ENCODE peak calls at places on chromosome 4, in ten cellular contexts. P is heart right ventricle, I is Panc1, C is lung, J is colonic mucosa, L is neural progenitor cell, Z is SK-N-SH, K is AG10803, Y is neuronal stem cell, N is fibroblast of pulmonary artery. B is an unnamed sample.

GRCh38 chr4:7843831-7844230 is 95.8 kb downstream of the AFAP1 start:
- DNase-seq in C (no peak), K (no peak), Y (no peak), I (no peak), L (no peak), J (no peak), P (no peak), Z (no peak), N (no peak), B (no peak)

GRCh38 chr4:145260091-145260490 is 79.7 kb upstream of the OTUD4 start:
- DNase-seq in I (no peak), J (no peak), Y (no peak), L (no peak), K (no peak), N (no peak), P (no peak), C (no peak), Z (no peak), B (no peak)

GRCh38 chr4:110621328-110621812 is 1.5 kb downstream of the PITX2 start:
- DNase-seq in K (no peak), L (no peak), N (no peak), Y (no peak), I (no peak), Z (no peak), J (no peak), C (no peak), P (no peak), B (no peak)

GRCh38 chr4:56654238-56654632 is 26.9 kb downstream of the HOPX start:
- DNase-seq in Z (no peak), N (peak), J (peak), K (no peak), C (no peak), I (no peak), P (no peak), Y (no peak), L (no peak), B (no peak)

GRCh38 chr4:67483868-67484602 is 61.3 kb downstream of the CENPC start:
- DNase-seq in L (peak), I (no peak), N (peak), K (peak), Y (no peak), Z (no peak), C (no peak), P (no peak), J (no peak), B (no peak)

GRCh38 chr4:113692809-113693411 is 68.6 kb downstream of the CAMK2D start:
- DNase-seq in J (no peak), L (no peak), Z (no peak), P (no peak), I (no peak), Y (no peak), N (no peak), K (peak), C (no peak), B (no peak)

GRCh38 chr4:94978904-94979303 is 221.1 kb downstream of the BMPR1B start:
- DNase-seq in P (no peak), Z (no peak), K (no peak), J (no peak), Y (no peak), N (peak), I (no peak), L (no peak), C (no peak), B (no peak)

GRCh38 chr4:8115916-8116315 is 42.7 kb downstream of the ABLIM2 start:
- DNase-seq in P (no peak), K (no peak), L (no peak), I (no peak), C (no peak), Y (no peak), J (no peak), Z (no peak), N (no peak), B (no peak)

GRCh38 chr4:62470421-62470983 is 1270.4 kb downstream of the ADGRL3 start:
- DNase-seq in L (no peak), Z (no peak), N (no peak), C (no peak), I (no peak), K (no peak), J (no peak), Y (no peak), P (no peak), B (no peak)

GRCh38 chr4:72430050-72430449 is 139.0 kb downstream of the ADAMTS3 start:
- DNase-seq in Y (no peak), Z (no peak), L (no peak), J (peak), N (peak), C (no peak), K (peak), P (no peak), I (no peak), B (no peak)

GRCh38 chr4:48138936-48139335 is 4.9 kb upstream of the TXK start:
- DNase-seq in Z (no peak), Y (no peak), J (no peak), C (no peak), K (no peak), P (no peak), N (no peak), L (no peak), I (no peak), B (no peak)

GRCh38 chr4:120812216-120812615 is 110.3 kb downstream of the PRDM5 start:
- DNase-seq in Y (no peak), N (no peak), C (no peak), Z (no peak), J (no peak), K (no peak), I (no peak), L (no peak), P (no peak), B (no peak)

GRCh38 chr4:153448003-153448731 is 18.0 kb upstream of the TMEM131L start:
- DNase-seq in C (no peak), N (peak), P (no peak), K (peak), I (no peak), Z (peak), L (no peak), J (no peak), Y (no peak), B (no peak)

GRCh38 chr4:3346146-3346545 is 53.3 kb downstream of the RGS12 start:
- DNase-seq in C (peak), I (peak), K (peak), J (peak), P (peak), Y (peak), L (peak), N (peak), Z (peak), B (no peak)

GRCh38 chr4:145732001-145732400 is 52.1 kb downstream of the C4orf51 start:
- DNase-seq in Y (no peak), C (no peak), Z (no peak), J (no peak), I (no peak), K (no peak), N (no peak), P (no peak), L (peak), B (no peak)

GRCh38 chr4:123359449-123360306 is 36.9 kb upstream of the SPRY1 start:
- DNase-seq in Y (no peak), L (no peak), N (no peak), P (no peak), K (no peak), Z (no peak), C (no peak), I (no peak), J (no peak), B (no peak)

GRCh38 chr4:147731611-147732515 is at the start of gene ARHGAP10:
- DNase-seq in C (peak), Z (peak), J (peak), I (no peak), K (peak), N (peak), Y (peak), L (peak), P (peak), B (peak)

GRCh38 chr4:132332932-132333722 is 816.0 kb upstream of the PCDH10 start:
- DNase-seq in P (no peak), J (no peak), L (peak), K (no peak), I (no peak), Z (peak), N (peak), C (no peak), Y (no peak), B (no peak)

GRCh38 chr4:119314356-119314755 is 7.6 kb downstream of the FABP2 start:
- DNase-seq in J (no peak), P (peak), Y (no peak), N (peak), Z (no peak), K (peak), C (no peak), I (no peak), L (peak), B (no peak)

GRCh38 chr4:182802621-182803020 is 114.6 kb downstream of the DCTD start:
- DNase-seq in K (no peak), Z (no peak), J (no peak), P (no peak), L (no peak), N (no peak), C (no peak), Y (no peak), I (no peak), B (no peak)

GRCh38 chr4:40334591-40335507 is at the start of gene CHRNA9:
- DNase-seq in I (no peak), J (no peak), Z (no peak), K (no peak), Y (peak), L (peak), P (no peak), N (no peak), C (no peak), B (no peak)

GRCh38 chr4:124203613-124204284 is 508.8 kb downstream of the ANKRD50 start:
- DNase-seq in I (no peak), Z (no peak), K (peak), L (no peak), Y (no peak), P (no peak), N (peak), J (no peak), C (no peak), B (no peak)

GRCh38 chr4:100891808-100892207 is 374.0 kb upstream of the EMCN start:
- DNase-seq in I (no peak), J (no peak), L (no peak), K (no peak), Z (no peak), N (no peak), P (no peak), Y (no peak), C (no peak), B (no peak)

GRCh38 chr4:19748911-19749473 is 502.7 kb upstream of the SLIT2 start:
- DNase-seq in J (peak), Y (no peak), K (peak), I (no peak), C (peak), P (no peak), L (no peak), N (peak), Z (no peak), B (no peak)

DNA sequence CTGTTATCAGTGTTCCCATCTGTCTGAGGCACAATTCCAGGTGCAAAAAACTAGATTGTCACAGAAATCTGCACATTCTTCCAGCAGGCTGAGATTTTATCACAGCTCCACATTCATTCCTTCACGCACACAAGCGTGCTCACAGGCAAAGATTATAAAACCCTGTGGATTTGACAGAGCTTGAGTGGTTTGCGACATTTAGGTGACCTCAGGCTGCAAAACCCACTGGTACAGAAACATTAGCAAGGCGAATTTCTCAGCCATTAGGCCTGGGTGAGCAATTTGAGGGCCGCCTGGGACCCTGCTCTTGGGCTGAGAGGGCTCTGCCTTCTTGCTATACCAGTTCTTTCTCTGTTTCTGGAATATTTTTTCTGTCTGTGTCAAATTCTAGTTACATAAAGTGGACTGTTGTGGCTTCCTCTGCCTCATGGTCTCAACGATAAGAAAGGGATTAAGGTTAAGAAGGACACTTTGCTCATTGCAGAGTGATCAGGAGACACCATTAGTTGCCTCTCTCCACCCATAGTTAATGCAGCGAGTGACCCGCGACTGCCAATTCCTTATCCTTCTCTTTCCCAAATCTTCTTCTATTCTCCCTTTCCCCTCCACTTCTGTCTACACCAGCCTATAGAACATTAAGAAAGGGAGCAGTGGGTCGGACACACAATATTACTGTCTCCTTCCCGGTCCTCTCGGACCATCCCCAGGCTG is 86.7 kb upstream of the C1QTNF7 start:
- DNase-seq in J (no peak), Z (no peak), L (no peak), I (no peak), P (no peak), N (no peak), C (no peak), Y (no peak), K (no peak), B (no peak)
- H3K4me3 ChIP-seq in J (no peak), Z (no peak), L (no peak), I (no peak), P (no peak), N (no peak), C (no peak), Y (no peak), K (no peak), B (no peak)

GRCh38 chr4:38366451-38366850 is 297.5 kb upstream of the KLF3 start:
- DNase-seq in I (no peak), Y (no peak), L (no peak), J (peak), N (peak), K (peak), P (peak), Z (no peak), C (no peak), B (peak)
- H3K4me3 ChIP-seq in I (no peak), Y (no peak), L (no peak), J (no peak), N (no peak), K (no peak), P (no peak), Z (no peak), C (no peak), B (no peak)

GRCh38 chr4:107034091-107034698 is 1.9 kb downstream of the DKK2 start:
- DNase-seq in N (no peak), J (no peak), C (peak), I (no peak), P (no peak), K (peak), L (peak), Z (peak), Y (peak), B (no peak)

GRCh38 chr4:107034982-107035710 is 967 bp downstream of the DKK2 start:
- DNase-seq in I (no peak), J (no peak), P (no peak), Y (peak), L (peak), C (no peak), K (peak), N (no peak), Z (peak), B (peak)

GRCh38 chr4:107036602-107037151 is 564 bp upstream of the DKK2 start:
- DNase-seq in Z (peak), C (no peak), P (no peak), I (no peak), N (no peak), L (peak), Y (peak), K (no peak), J (no peak), B (no peak)

GRCh38 chr4:107035711-107036601 is at the start of gene DKK2:
- DNase-seq in C (peak), I (no peak), J (no peak), Y (peak), K (peak), Z (peak), P (no peak), L (peak), N (no peak), B (no peak)

DNA sequence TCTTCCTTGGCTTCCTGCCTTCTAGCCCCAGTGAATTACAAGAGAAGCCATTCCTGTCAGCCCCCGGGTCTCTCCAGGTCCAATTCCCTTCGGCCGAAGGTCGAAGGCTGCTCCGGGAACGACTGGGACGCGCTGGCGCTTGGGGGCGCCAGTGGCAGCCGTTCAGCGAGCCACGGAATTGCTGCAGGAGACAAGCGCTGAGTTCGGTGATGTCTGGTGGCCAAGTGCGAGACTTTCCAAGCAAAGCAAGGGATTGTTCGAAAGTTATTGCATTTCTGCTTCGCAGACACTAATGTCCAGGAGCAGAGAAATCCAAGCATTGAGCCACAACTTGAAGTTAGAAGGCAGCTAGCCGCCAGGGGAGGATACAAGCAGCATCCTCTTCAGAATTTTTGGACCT is 1.1 kb upstream of the DKK2 start:
- DNase-seq in Z (peak), L (peak), K (peak), N (peak), P (no peak), C (no peak), Y (peak), I (no peak), J (peak), B (peak)
- H3K4me3 ChIP-seq in Z (peak), L (peak), K (peak), N (no peak), P (no peak), C (no peak), Y (no peak), I (peak), J (no peak), B (no peak)

GRCh38 chr4:109206610-109207009 is 95.8 kb downstream of the COL25A1 start:
- DNase-seq in J (no peak), C (no peak), N (no peak), L (no peak), Z (no peak), K (no peak), I (no peak), P (no peak), Y (no peak), B (no peak)
- H3K4me3 ChIP-seq in J (no peak), C (no peak), N (no peak), L (no peak), Z (no peak), K (no peak), I (no peak), P (no peak), Y (no peak), B (no peak)

GRCh38 chr4:139675156-139675555 is 9.5 kb downstream of the MGST2 start:
- DNase-seq in Y (no peak), N (no peak), L (no peak), I (no peak), Z (no peak), J (no peak), P (no peak), K (no peak), C (no peak), B (no peak)
- H3K4me3 ChIP-seq in Y (no peak), N (no peak), L (no peak), I (no peak), Z (no peak), J (no peak), P (no peak), K (no peak), C (no peak), B (no peak)

GRCh38 chr4:184097240-184097619 is 120.4 kb downstream of the ENPP6 start:
- DNase-seq in J (peak), I (no peak), Z (no peak), C (peak), Y (no peak), K (peak), N (no peak), P (peak), L (peak), B (no peak)

GRCh38 chr4:184099033-184099432 is 118.6 kb downstream of the ENPP6 start:
- DNase-seq in Z (no peak), L (no peak), Y (no peak), N (no peak), J (no peak), C (no peak), K (no peak), P (no peak), I (no peak), B (no peak)

GRCh38 chr4:184099541-184099966 is 118.1 kb downstream of the ENPP6 start:
- DNase-seq in J (no peak), N (no peak), C (no peak), K (no peak), Z (peak), Y (no peak), L (no peak), P (no peak), I (no peak), B (no peak)

GRCh38 chr4:184096561-184097239 is 121.0 kb downstream of the ENPP6 start:
- DNase-seq in N (no peak), J (no peak), P (no peak), L (no peak), Z (no peak), C (no peak), Y (no peak), I (no peak), K (peak), B (no peak)

DNA sequence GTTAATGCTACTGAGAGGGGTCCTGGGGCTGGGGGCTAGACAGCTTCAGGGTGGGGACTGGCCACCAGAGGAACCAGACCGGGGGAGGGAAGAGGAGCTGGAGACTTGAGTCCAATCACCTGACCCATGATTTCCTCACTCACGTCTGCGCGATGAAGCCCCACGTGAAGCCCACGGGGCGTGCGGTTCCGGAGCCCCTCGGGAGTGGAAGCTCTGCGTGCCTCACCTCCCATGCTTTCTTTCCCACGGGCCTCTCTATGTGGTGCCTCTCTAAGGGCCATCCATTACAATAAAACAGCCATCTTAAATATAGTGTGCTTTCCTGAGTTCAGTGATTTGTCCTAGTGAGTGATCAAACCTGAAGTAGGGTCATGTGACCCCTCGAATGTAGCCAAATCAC is 119.9 kb downstream of the ENPP6 start:
- DNase-seq in J (no peak), K (no peak), Y (no peak), I (no peak), L (no peak), P (no peak), C (no peak), Z (no peak), N (no peak), B (no peak)
- H3K4me3 ChIP-seq in J (no peak), K (no peak), Y (no peak), I (no peak), L (no peak), P (peak), C (no peak), Z (no peak), N (no peak), B (no peak)

GRCh38 chr4:108560624-108561023 is 59.8 kb upstream of the RPL34 start:
- DNase-seq in J (no peak), P (peak), Y (no peak), K (no peak), Z (no peak), C (no peak), I (no peak), L (no peak), N (peak), B (no peak)
- H3K4me3 ChIP-seq in J (no peak), P (no peak), Y (no peak), K (no peak), Z (peak), C (no peak), I (no peak), L (no peak), N (no peak), B (no peak)

DNA sequence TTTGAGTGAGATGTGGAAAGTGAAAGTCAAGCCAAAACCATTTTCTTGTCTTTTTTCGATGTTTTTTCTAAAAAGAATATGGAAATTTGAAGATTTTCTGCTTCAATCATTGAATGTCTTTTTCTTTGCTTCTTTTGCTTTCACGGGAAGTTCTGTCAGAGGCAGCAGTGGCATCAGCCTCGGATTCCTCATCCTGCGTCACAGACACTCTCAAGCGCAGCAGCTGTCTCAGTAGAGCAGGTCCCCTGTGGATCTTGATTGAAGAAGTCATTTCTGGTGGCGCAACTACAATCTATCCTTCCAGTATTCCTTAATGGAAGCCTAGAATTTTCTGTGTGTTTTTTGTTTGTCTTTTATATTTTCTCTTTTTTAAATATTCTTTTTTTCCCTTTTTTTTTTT is 52.7 kb upstream of the NEIL3 start:
- DNase-seq in P (no peak), Z (no peak), C (no peak), I (no peak), Y (no peak), L (no peak), N (no peak), K (no peak), J (no peak), B (no peak)
- H3K4me3 ChIP-seq in P (no peak), Z (no peak), C (no peak), I (no peak), Y (no peak), L (no peak), N (no peak), K (no peak), J (no peak), B (no peak)

DNA sequence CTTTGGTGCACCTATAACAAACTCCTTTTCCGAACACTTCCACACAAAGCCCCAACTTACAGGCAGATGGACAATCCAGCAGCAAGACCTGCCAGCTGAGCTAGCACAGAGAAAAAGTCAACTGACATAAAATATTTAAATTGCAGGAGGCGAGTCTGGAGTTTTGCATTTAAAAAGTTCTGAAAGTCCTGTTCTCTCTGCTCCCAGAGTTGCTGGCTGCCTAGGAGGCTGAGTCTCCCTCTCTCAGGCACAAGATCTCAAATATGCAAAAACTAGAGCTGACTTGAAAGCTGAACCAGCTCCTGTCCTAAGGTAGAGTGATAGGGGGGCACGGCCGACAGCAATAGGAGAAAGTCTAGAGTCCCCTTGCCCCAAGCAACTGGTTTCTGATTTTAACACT is 1.1 kb downstream of the LDB2 start:
- DNase-seq in J (no peak), L (peak), C (no peak), I (no peak), Z (no peak), P (no peak), Y (no peak), K (no peak), N (peak), B (no peak)
- H3K4me3 ChIP-seq in J (peak), L (peak), C (peak), I (no peak), Z (peak), P (peak), Y (peak), K (peak), N (peak), B (peak)

B was measured in right lobe of liver.